ENCODE peak calls at places on chromosomes 5 and 9, in six cellular contexts. One of them, this sample, is unnamed.

GRCh38 chr5:148214665-148215064 is 11.8 kb downstream of the SPINK6 start:
- DNase-seq in neural progenitor cell: no peak
- DNase-seq in progenitor cell of endocrine pancreas: no peak
- DNase-seq in GM10248: no peak
- DNase-seq in GM12878: no peak
- DNase-seq in glutamatergic neuron: no peak
- DNase-seq in this sample: no peak

GRCh38 chr5:67066815-67067214 is 129.8 kb downstream of the CD180 start:
- DNase-seq in neural progenitor cell: no peak
- DNase-seq in progenitor cell of endocrine pancreas: no peak
- DNase-seq in GM10248: no peak
- DNase-seq in GM12878: no peak
- DNase-seq in glutamatergic neuron: no peak
- DNase-seq in this sample: no peak

GRCh38 chr9:87441251-87441650 is 56.4 kb upstream of the DAPK1 start:
- DNase-seq in neural progenitor cell: no peak
- DNase-seq in progenitor cell of endocrine pancreas: no peak
- DNase-seq in GM10248: no peak
- DNase-seq in GM12878: no peak
- DNase-seq in glutamatergic neuron: no peak
- DNase-seq in this sample: no peak

GRCh38 chr9:130298663-130299279 is 33.2 kb downstream of the HMCN2 start:
- DNase-seq in neural progenitor cell: peak
- DNase-seq in progenitor cell of endocrine pancreas: peak
- DNase-seq in GM10248: no peak
- DNase-seq in GM12878: no peak
- DNase-seq in glutamatergic neuron: no peak
- DNase-seq in this sample: no peak

GRCh38 chr5:170791325-170791954 is 7.9 kb downstream of the GABRP start:
- DNase-seq in neural progenitor cell: peak
- DNase-seq in progenitor cell of endocrine pancreas: peak
- DNase-seq in GM10248: peak
- DNase-seq in GM12878: no peak
- DNase-seq in glutamatergic neuron: peak
- DNase-seq in this sample: no peak

GRCh38 chr9:13898957-13899356 is 415.0 kb downstream of the NFIB start:
- DNase-seq in neural progenitor cell: no peak
- DNase-seq in progenitor cell of endocrine pancreas: no peak
- DNase-seq in GM10248: no peak
- DNase-seq in GM12878: no peak
- DNase-seq in glutamatergic neuron: no peak
- DNase-seq in this sample: no peak

GRCh38 chr9:137621131-137621757 is 2.4 kb downstream of the EHMT1 start:
- DNase-seq in neural progenitor cell: no peak
- DNase-seq in progenitor cell of endocrine pancreas: no peak
- DNase-seq in GM10248: no peak
- DNase-seq in GM12878: no peak
- DNase-seq in glutamatergic neuron: no peak
- DNase-seq in this sample: no peak

GRCh38 chr9:123275381-123275780 is 7.0 kb upstream of the STRBP start:
- DNase-seq in neural progenitor cell: no peak
- DNase-seq in progenitor cell of endocrine pancreas: no peak
- DNase-seq in GM10248: no peak
- DNase-seq in GM12878: no peak
- DNase-seq in glutamatergic neuron: no peak
- DNase-seq in this sample: no peak

GRCh38 chr5:176642675-176643490 is 4.4 kb upstream of the TSPAN17 start:
- DNase-seq in neural progenitor cell: no peak
- DNase-seq in progenitor cell of endocrine pancreas: no peak
- DNase-seq in GM10248: no peak
- DNase-seq in GM12878: no peak
- DNase-seq in glutamatergic neuron: no peak
- DNase-seq in this sample: no peak

GRCh38 chr5:61228691-61229280 is 66.5 kb upstream of the SMIM15 start:
- DNase-seq in neural progenitor cell: no peak
- DNase-seq in progenitor cell of endocrine pancreas: no peak
- DNase-seq in GM10248: no peak
- DNase-seq in GM12878: no peak
- DNase-seq in glutamatergic neuron: no peak
- DNase-seq in this sample: no peak

GRCh38 chr9:110911659-110912473 is 126.4 kb downstream of the LPAR1 start:
- DNase-seq in neural progenitor cell: no peak
- DNase-seq in progenitor cell of endocrine pancreas: no peak
- DNase-seq in GM10248: no peak
- DNase-seq in GM12878: no peak
- DNase-seq in glutamatergic neuron: no peak
- DNase-seq in this sample: no peak

GRCh38 chr9:19785230-19785629 is 3.6 kb downstream of the SLC24A2 start:
- DNase-seq in neural progenitor cell: no peak
- DNase-seq in progenitor cell of endocrine pancreas: no peak
- DNase-seq in GM10248: no peak
- DNase-seq in GM12878: no peak
- DNase-seq in glutamatergic neuron: no peak
- DNase-seq in this sample: no peak

GRCh38 chr5:58127132-58127485 is 332.8 kb downstream of the PLK2 start:
- DNase-seq in neural progenitor cell: no peak
- DNase-seq in progenitor cell of endocrine pancreas: no peak
- DNase-seq in GM10248: no peak
- DNase-seq in GM12878: no peak
- DNase-seq in glutamatergic neuron: no peak
- DNase-seq in this sample: no peak

GRCh38 chr9:111599092-111599947 is at the start of gene PTGR1:
- DNase-seq in neural progenitor cell: peak
- DNase-seq in progenitor cell of endocrine pancreas: peak
- DNase-seq in GM10248: peak
- DNase-seq in GM12878: no peak
- DNase-seq in glutamatergic neuron: peak
- DNase-seq in this sample: peak

GRCh38 chr5:102762095-102762534 is 7.0 kb downstream of the PAM start:
- DNase-seq in neural progenitor cell: no peak
- DNase-seq in progenitor cell of endocrine pancreas: no peak
- DNase-seq in GM10248: peak
- DNase-seq in GM12878: no peak
- DNase-seq in glutamatergic neuron: no peak
- DNase-seq in this sample: no peak

GRCh38 chr5:29930316-29930715 is 1263.2 kb upstream of the CDH6 start:
- DNase-seq in neural progenitor cell: no peak
- DNase-seq in progenitor cell of endocrine pancreas: no peak
- DNase-seq in GM10248: no peak
- DNase-seq in GM12878: no peak
- DNase-seq in glutamatergic neuron: no peak
- DNase-seq in this sample: no peak

GRCh38 chr5:38827525-38827924 is 18.3 kb upstream of the OSMR start:
- DNase-seq in neural progenitor cell: no peak
- DNase-seq in progenitor cell of endocrine pancreas: no peak
- DNase-seq in GM10248: no peak
- DNase-seq in GM12878: no peak
- DNase-seq in glutamatergic neuron: no peak
- DNase-seq in this sample: no peak

GRCh38 chr5:5313081-5313736 is 109.3 kb upstream of the ICE1 start:
- DNase-seq in neural progenitor cell: no peak
- DNase-seq in progenitor cell of endocrine pancreas: no peak
- DNase-seq in GM10248: no peak
- DNase-seq in GM12878: no peak
- DNase-seq in glutamatergic neuron: no peak
- DNase-seq in this sample: no peak

GRCh38 chr9:38117646-38118045 is 48.6 kb upstream of the SHB start:
- DNase-seq in neural progenitor cell: no peak
- DNase-seq in progenitor cell of endocrine pancreas: no peak
- DNase-seq in GM10248: no peak
- DNase-seq in GM12878: no peak
- DNase-seq in glutamatergic neuron: no peak
- DNase-seq in this sample: no peak

GRCh38 chr5:111748304-111748763 is 8.7 kb downstream of the NREP start:
- DNase-seq in neural progenitor cell: no peak
- DNase-seq in progenitor cell of endocrine pancreas: no peak
- DNase-seq in GM10248: no peak
- DNase-seq in GM12878: no peak
- DNase-seq in glutamatergic neuron: no peak
- DNase-seq in this sample: no peak

GRCh38 chr9:95246547-95246946 is 71.0 kb downstream of the FANCC start:
- DNase-seq in neural progenitor cell: no peak
- DNase-seq in progenitor cell of endocrine pancreas: no peak
- DNase-seq in GM10248: no peak
- DNase-seq in GM12878: no peak
- DNase-seq in glutamatergic neuron: no peak
- DNase-seq in this sample: no peak

GRCh38 chr5:1282139-1282992 is 12.5 kb downstream of the TERT start:
- DNase-seq in neural progenitor cell: no peak
- DNase-seq in progenitor cell of endocrine pancreas: no peak
- DNase-seq in GM10248: no peak
- DNase-seq in GM12878: no peak
- DNase-seq in glutamatergic neuron: no peak
- DNase-seq in this sample: no peak

GRCh38 chr5:154071799-154072781 is 33.3 kb downstream of the MFAP3 start:
- DNase-seq in neural progenitor cell: peak
- DNase-seq in progenitor cell of endocrine pancreas: peak
- DNase-seq in GM10248: peak
- DNase-seq in GM12878: peak
- DNase-seq in glutamatergic neuron: peak
- DNase-seq in this sample: peak

DNA sequence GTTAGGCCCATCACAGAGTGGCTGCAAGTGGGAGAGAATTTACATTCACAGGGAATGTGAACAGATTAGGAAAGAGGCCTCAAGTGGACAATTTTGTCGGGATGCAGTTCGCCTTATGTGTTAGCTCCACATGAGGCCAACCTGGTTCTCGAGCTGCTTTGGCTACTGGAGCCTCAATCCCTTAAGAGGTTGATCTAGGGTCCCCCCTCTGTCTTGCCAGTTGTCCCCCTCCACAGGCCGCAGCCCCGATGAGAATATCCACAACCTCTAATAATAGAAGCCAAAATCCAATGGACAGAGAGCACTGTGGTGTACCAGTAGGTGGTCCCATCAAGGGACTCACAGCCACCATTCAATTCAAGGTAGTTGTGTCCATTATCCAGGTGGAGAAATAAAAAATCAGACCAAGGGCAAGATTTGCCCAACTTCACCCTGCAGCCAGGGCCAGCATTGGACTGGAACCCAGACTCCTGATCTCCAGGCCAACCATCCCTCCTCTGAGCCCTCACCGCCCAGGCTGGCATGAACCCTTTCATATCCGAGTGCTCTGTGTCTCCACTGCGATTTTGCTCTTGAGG is 1.7 kb upstream of the COL15A1 start:
- DNase-seq in neural progenitor cell: no peak
- DNase-seq in progenitor cell of endocrine pancreas: no peak
- DNase-seq in GM10248: no peak
- DNase-seq in GM12878: no peak
- DNase-seq in glutamatergic neuron: no peak
- DNase-seq in this sample: no peak
- TF ChIP-seq CTCF in neural progenitor cell: no peak
- TF ChIP-seq CTCF in progenitor cell of endocrine pancreas: no peak
- TF ChIP-seq CTCF in GM10248: no peak
- TF ChIP-seq CTCF in GM12878: no peak
- TF ChIP-seq CTCF in glutamatergic neuron: no peak
- TF ChIP-seq CTCF in this sample: no peak

GRCh38 chr9:133869674-133870419 is 122.3 kb downstream of the VAV2 start:
- DNase-seq in neural progenitor cell: no peak
- DNase-seq in progenitor cell of endocrine pancreas: no peak
- DNase-seq in GM10248: no peak
- DNase-seq in GM12878: no peak
- DNase-seq in glutamatergic neuron: no peak
- DNase-seq in this sample: no peak
- TF ChIP-seq CTCF in neural progenitor cell: no peak
- TF ChIP-seq CTCF in progenitor cell of endocrine pancreas: peak
- TF ChIP-seq CTCF in GM10248: no peak
- TF ChIP-seq CTCF in GM12878: no peak
- TF ChIP-seq CTCF in glutamatergic neuron: no peak
- TF ChIP-seq CTCF in this sample: no peak

DNA sequence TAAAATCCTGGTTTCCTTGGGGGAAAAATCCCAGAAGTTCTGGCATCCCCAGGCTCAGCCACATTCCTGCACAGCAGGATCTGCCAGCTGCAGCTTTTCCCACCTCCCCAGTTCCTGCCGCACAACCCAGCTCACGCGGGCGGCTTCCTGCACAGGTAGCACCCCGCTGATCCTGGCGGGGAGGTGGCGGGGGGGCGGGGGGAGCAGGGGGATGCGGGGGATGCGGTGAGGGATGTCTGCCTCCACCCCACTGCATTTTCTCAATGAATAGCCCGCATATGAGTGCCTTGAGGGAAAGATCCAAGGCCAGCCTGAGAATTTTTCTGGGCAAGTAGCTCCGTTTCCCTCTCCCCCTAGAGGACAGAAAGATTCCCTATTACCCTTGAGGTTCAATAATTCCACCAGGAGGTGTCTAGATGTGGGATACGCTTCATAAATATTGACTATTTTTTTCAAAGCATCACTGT is 21.1 kb downstream of the GFPT2 start:
- DNase-seq in neural progenitor cell: peak
- DNase-seq in progenitor cell of endocrine pancreas: no peak
- DNase-seq in GM10248: no peak
- DNase-seq in GM12878: no peak
- DNase-seq in glutamatergic neuron: no peak
- DNase-seq in this sample: no peak
- TF ChIP-seq CTCF in neural progenitor cell: peak
- TF ChIP-seq CTCF in progenitor cell of endocrine pancreas: peak
- TF ChIP-seq CTCF in GM10248: no peak
- TF ChIP-seq CTCF in GM12878: no peak
- TF ChIP-seq CTCF in glutamatergic neuron: no peak
- TF ChIP-seq CTCF in this sample: no peak

GRCh38 chr9:105854783-105855709 is 160.7 kb downstream of the TMEM38B start:
- DNase-seq in neural progenitor cell: no peak
- DNase-seq in progenitor cell of endocrine pancreas: no peak
- DNase-seq in GM10248: no peak
- DNase-seq in GM12878: no peak
- DNase-seq in glutamatergic neuron: no peak
- DNase-seq in this sample: no peak
- TF ChIP-seq CTCF in neural progenitor cell: no peak
- TF ChIP-seq CTCF in progenitor cell of endocrine pancreas: no peak
- TF ChIP-seq CTCF in GM10248: no peak
- TF ChIP-seq CTCF in GM12878: no peak
- TF ChIP-seq CTCF in glutamatergic neuron: no peak
- TF ChIP-seq CTCF in this sample: no peak

GRCh38 chr9:126564716-126565115 is 49.0 kb upstream of the LMX1B start:
- DNase-seq in neural progenitor cell: peak
- DNase-seq in progenitor cell of endocrine pancreas: no peak
- DNase-seq in GM10248: no peak
- DNase-seq in GM12878: no peak
- DNase-seq in glutamatergic neuron: no peak
- DNase-seq in this sample: no peak
- TF ChIP-seq CTCF in neural progenitor cell: peak
- TF ChIP-seq CTCF in progenitor cell of endocrine pancreas: peak
- TF ChIP-seq CTCF in GM10248: no peak
- TF ChIP-seq CTCF in GM12878: no peak
- TF ChIP-seq CTCF in glutamatergic neuron: peak
- TF ChIP-seq CTCF in this sample: no peak

GRCh38 chr9:90915693-90916092 is 114.1 kb downstream of the SYK start:
- DNase-seq in neural progenitor cell: peak
- DNase-seq in progenitor cell of endocrine pancreas: no peak
- DNase-seq in GM10248: no peak
- DNase-seq in GM12878: no peak
- DNase-seq in glutamatergic neuron: peak
- DNase-seq in this sample: no peak
- TF ChIP-seq CTCF in neural progenitor cell: peak
- TF ChIP-seq CTCF in progenitor cell of endocrine pancreas: peak
- TF ChIP-seq CTCF in GM10248: peak
- TF ChIP-seq CTCF in GM12878: peak
- TF ChIP-seq CTCF in glutamatergic neuron: no peak
- TF ChIP-seq CTCF in this sample: no peak

GRCh38 chr9:68869020-68869419 is 144.9 kb downstream of the PRKACG start:
- DNase-seq in neural progenitor cell: peak
- DNase-seq in progenitor cell of endocrine pancreas: no peak
- DNase-seq in GM10248: no peak
- DNase-seq in GM12878: no peak
- DNase-seq in glutamatergic neuron: no peak
- DNase-seq in this sample: no peak
- TF ChIP-seq CTCF in neural progenitor cell: no peak
- TF ChIP-seq CTCF in progenitor cell of endocrine pancreas: no peak
- TF ChIP-seq CTCF in GM10248: no peak
- TF ChIP-seq CTCF in GM12878: no peak
- TF ChIP-seq CTCF in glutamatergic neuron: no peak
- TF ChIP-seq CTCF in this sample: no peak

This sample was measured in natural killer cell.